ENCODE peak calls at places on chromosomes 11 and 22, in eight cellular contexts. One of them, this sample, is unnamed.

GRCh38 chr11:44096360-44097188 is 1.1 kb downstream of the EXT2 start:
- DNase-seq in Peyer's patch: no peak
- DNase-seq in retinal pigment epithelial cell: no peak
- DNase-seq in GM12865: no peak
- DNase-seq in fibroblast of villous mesenchyme: peak; percentile 20
- DNase-seq in coronary artery: no peak
- DNase-seq in heart right ventricle: no peak
- DNase-seq in astrocyte of the spinal cord: peak; percentile 9
- DNase-seq in this sample: peak; percentile 41

GRCh38 chr22:24996420-24996952 is 44.0 kb downstream of the KIAA1671 start:
- DNase-seq in Peyer's patch: no peak
- DNase-seq in retinal pigment epithelial cell: peak; percentile 41
- DNase-seq in GM12865: no peak
- DNase-seq in fibroblast of villous mesenchyme: peak; percentile 58
- DNase-seq in coronary artery: no peak
- DNase-seq in heart right ventricle: no peak
- DNase-seq in astrocyte of the spinal cord: peak; percentile 53
- DNase-seq in this sample: peak; percentile 23

GRCh38 chr22:20117656-20118571 is 888 bp upstream of the TRMT2A start:
- DNase-seq in Peyer's patch: no peak
- DNase-seq in retinal pigment epithelial cell: no peak
- DNase-seq in GM12865: peak; percentile 61
- DNase-seq in fibroblast of villous mesenchyme: peak; percentile 31
- DNase-seq in coronary artery: no peak
- DNase-seq in heart right ventricle: peak; percentile 27
- DNase-seq in astrocyte of the spinal cord: no peak
- DNase-seq in this sample: peak; percentile 30

GRCh38 chr11:120881591-120881990 is 142.3 kb upstream of the TBCEL start:
- DNase-seq in Peyer's patch: no peak
- DNase-seq in retinal pigment epithelial cell: no peak
- DNase-seq in GM12865: no peak
- DNase-seq in fibroblast of villous mesenchyme: no peak
- DNase-seq in coronary artery: no peak
- DNase-seq in heart right ventricle: no peak
- DNase-seq in astrocyte of the spinal cord: no peak
- DNase-seq in this sample: no peak

GRCh38 chr11:76759092-76759491 is 24.1 kb upstream of the TSKU start:
- DNase-seq in Peyer's patch: no peak
- DNase-seq in retinal pigment epithelial cell: no peak
- DNase-seq in GM12865: no peak
- DNase-seq in fibroblast of villous mesenchyme: no peak
- DNase-seq in coronary artery: no peak
- DNase-seq in heart right ventricle: no peak
- DNase-seq in astrocyte of the spinal cord: no peak
- DNase-seq in this sample: no peak

GRCh38 chr11:75557649-75558494 is 4.2 kb upstream of the SERPINH1 start:
- DNase-seq in Peyer's patch: no peak
- DNase-seq in retinal pigment epithelial cell: peak; percentile 79
- DNase-seq in GM12865: no peak
- DNase-seq in fibroblast of villous mesenchyme: peak; percentile 97
- DNase-seq in coronary artery: peak; percentile 88
- DNase-seq in heart right ventricle: peak; percentile 39
- DNase-seq in astrocyte of the spinal cord: peak; percentile 88
- DNase-seq in this sample: peak; percentile 92

GRCh38 chr22:37163618-37164534 is 14.2 kb upstream of the IL2RB start:
- DNase-seq in Peyer's patch: no peak
- DNase-seq in retinal pigment epithelial cell: no peak
- DNase-seq in GM12865: peak; percentile 96
- DNase-seq in fibroblast of villous mesenchyme: no peak
- DNase-seq in coronary artery: no peak
- DNase-seq in heart right ventricle: no peak
- DNase-seq in astrocyte of the spinal cord: no peak
- DNase-seq in this sample: no peak

GRCh38 chr11:95459268-95460040 is 228.5 kb upstream of the SESN3 start:
- DNase-seq in Peyer's patch: no peak
- DNase-seq in retinal pigment epithelial cell: peak; percentile 88
- DNase-seq in GM12865: no peak
- DNase-seq in fibroblast of villous mesenchyme: no peak
- DNase-seq in coronary artery: no peak
- DNase-seq in heart right ventricle: no peak
- DNase-seq in astrocyte of the spinal cord: no peak
- DNase-seq in this sample: peak; percentile 51

GRCh38 chr11:70625921-70626518 is 227.7 kb downstream of the CTTN start:
- DNase-seq in Peyer's patch: no peak
- DNase-seq in retinal pigment epithelial cell: no peak
- DNase-seq in GM12865: no peak
- DNase-seq in fibroblast of villous mesenchyme: no peak
- DNase-seq in coronary artery: no peak
- DNase-seq in heart right ventricle: no peak
- DNase-seq in astrocyte of the spinal cord: no peak
- DNase-seq in this sample: no peak

GRCh38 chr11:61335355-61335710 is 2.3 kb downstream of the TKFC start:
- DNase-seq in Peyer's patch: peak; percentile 45
- DNase-seq in retinal pigment epithelial cell: no peak
- DNase-seq in GM12865: no peak
- DNase-seq in fibroblast of villous mesenchyme: no peak
- DNase-seq in coronary artery: no peak
- DNase-seq in heart right ventricle: no peak
- DNase-seq in astrocyte of the spinal cord: no peak
- DNase-seq in this sample: no peak

GRCh38 chr11:69241075-69241740 is 52.7 kb upstream of the MYEOV start:
- DNase-seq in Peyer's patch: no peak
- DNase-seq in retinal pigment epithelial cell: no peak
- DNase-seq in GM12865: no peak
- DNase-seq in fibroblast of villous mesenchyme: no peak
- DNase-seq in coronary artery: no peak
- DNase-seq in heart right ventricle: no peak
- DNase-seq in astrocyte of the spinal cord: no peak
- DNase-seq in this sample: no peak

GRCh38 chr22:49848690-49849160 is 4.9 kb upstream of the ZBED4 start:
- DNase-seq in Peyer's patch: no peak
- DNase-seq in retinal pigment epithelial cell: no peak
- DNase-seq in GM12865: no peak
- DNase-seq in fibroblast of villous mesenchyme: no peak
- DNase-seq in coronary artery: no peak
- DNase-seq in heart right ventricle: no peak
- DNase-seq in astrocyte of the spinal cord: no peak
- DNase-seq in this sample: no peak

GRCh38 chr22:49845666-49846459 is 7.8 kb upstream of the ZBED4 start:
- DNase-seq in Peyer's patch: peak; percentile 35
- DNase-seq in retinal pigment epithelial cell: no peak
- DNase-seq in GM12865: no peak
- DNase-seq in fibroblast of villous mesenchyme: no peak
- DNase-seq in coronary artery: no peak
- DNase-seq in heart right ventricle: no peak
- DNase-seq in astrocyte of the spinal cord: no peak
- DNase-seq in this sample: no peak

GRCh38 chr22:49849161-49850020 is 4.3 kb upstream of the ZBED4 start:
- DNase-seq in Peyer's patch: peak; percentile 49
- DNase-seq in retinal pigment epithelial cell: no peak
- DNase-seq in GM12865: no peak
- DNase-seq in fibroblast of villous mesenchyme: no peak
- DNase-seq in coronary artery: no peak
- DNase-seq in heart right ventricle: no peak
- DNase-seq in astrocyte of the spinal cord: no peak
- DNase-seq in this sample: no peak

GRCh38 chr22:49850021-49850911 is 3.4 kb upstream of the ZBED4 start:
- DNase-seq in Peyer's patch: no peak
- DNase-seq in retinal pigment epithelial cell: no peak
- DNase-seq in GM12865: no peak
- DNase-seq in fibroblast of villous mesenchyme: no peak
- DNase-seq in coronary artery: no peak
- DNase-seq in heart right ventricle: no peak
- DNase-seq in astrocyte of the spinal cord: no peak
- DNase-seq in this sample: no peak

DNA sequence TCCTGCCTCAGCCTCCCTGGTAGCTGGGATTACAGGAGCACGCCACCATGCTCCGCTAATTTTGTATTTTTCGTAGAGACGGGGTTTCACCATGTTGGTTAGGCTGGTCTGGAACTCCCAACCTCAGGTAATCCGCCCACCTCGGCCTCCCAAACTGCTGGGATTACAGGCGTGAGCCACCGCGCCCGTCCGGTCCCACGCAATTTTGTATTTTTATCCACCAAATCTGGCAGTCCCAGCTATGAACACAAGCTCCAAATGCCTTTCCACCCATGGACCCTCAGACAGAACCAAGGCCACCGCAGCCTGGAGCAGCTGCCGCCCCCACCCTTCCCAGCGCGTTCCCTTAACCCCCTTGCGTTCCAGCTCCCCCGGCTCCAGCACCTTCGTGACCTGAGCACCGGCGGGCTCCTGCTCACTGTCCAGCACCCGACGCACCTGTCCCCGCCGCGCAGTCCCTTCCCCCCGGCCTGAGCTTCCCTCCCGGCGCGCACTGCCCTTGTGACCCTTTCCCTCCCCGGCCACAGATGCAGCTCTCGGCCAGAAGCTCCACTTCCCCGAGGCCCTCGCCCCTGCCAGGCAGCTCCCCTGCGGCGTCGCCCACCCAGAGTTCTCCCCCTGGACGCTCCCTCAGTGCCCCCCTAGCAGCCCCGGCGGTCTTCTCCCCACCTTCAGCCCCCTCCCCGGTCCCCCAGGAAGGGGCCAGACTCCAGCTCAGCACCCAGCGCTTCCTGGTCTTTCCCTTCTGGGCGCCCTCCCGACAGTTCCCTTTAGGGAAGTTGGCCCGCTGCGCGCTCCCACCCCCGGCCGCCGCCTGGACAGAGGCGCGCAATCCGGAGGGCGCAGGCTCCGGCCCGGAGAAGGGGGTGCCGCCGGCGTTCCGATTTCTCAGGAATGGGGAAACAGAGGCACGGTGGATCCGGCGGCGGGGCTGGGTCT is 5.6 kb upstream of the ZBED4 start:
- DNase-seq in Peyer's patch: peak; percentile 37
- DNase-seq in retinal pigment epithelial cell: no peak
- DNase-seq in GM12865: no peak
- DNase-seq in fibroblast of villous mesenchyme: peak; percentile 13
- DNase-seq in coronary artery: no peak
- DNase-seq in heart right ventricle: no peak
- DNase-seq in astrocyte of the spinal cord: no peak
- DNase-seq in this sample: no peak
- H3K4me3 ChIP-seq in Peyer's patch: peak overlapping the region; percentile 63
- H3K4me3 ChIP-seq in retinal pigment epithelial cell: no peak overlapping the region
- H3K4me3 ChIP-seq in GM12865: no peak overlapping the region
- H3K4me3 ChIP-seq in fibroblast of villous mesenchyme: peak overlapping the region; percentile 41
- H3K4me3 ChIP-seq in coronary artery: peak overlapping the region; percentile 70
- H3K4me3 ChIP-seq in heart right ventricle: peak overlapping the region; percentile 48
- H3K4me3 ChIP-seq in astrocyte of the spinal cord: no peak overlapping the region
- H3K4me3 ChIP-seq in this sample: no peak overlapping the region

GRCh38 chr11:116913000-116913399 is 75.6 kb upstream of the APOA1 start:
- DNase-seq in Peyer's patch: no peak
- DNase-seq in retinal pigment epithelial cell: peak; percentile 26
- DNase-seq in GM12865: no peak
- DNase-seq in fibroblast of villous mesenchyme: peak; percentile 54
- DNase-seq in coronary artery: no peak
- DNase-seq in heart right ventricle: no peak
- DNase-seq in astrocyte of the spinal cord: peak; percentile 68
- DNase-seq in this sample: peak; percentile 90

GRCh38 chr11:116909245-116909644 is 71.8 kb upstream of the APOA1 start:
- DNase-seq in Peyer's patch: no peak
- DNase-seq in retinal pigment epithelial cell: no peak
- DNase-seq in GM12865: no peak
- DNase-seq in fibroblast of villous mesenchyme: no peak
- DNase-seq in coronary artery: no peak
- DNase-seq in heart right ventricle: no peak
- DNase-seq in astrocyte of the spinal cord: no peak
- DNase-seq in this sample: no peak

GRCh38 chr11:116910847-116911246 is 73.4 kb upstream of the APOA1 start:
- DNase-seq in Peyer's patch: no peak
- DNase-seq in retinal pigment epithelial cell: no peak
- DNase-seq in GM12865: no peak
- DNase-seq in fibroblast of villous mesenchyme: no peak
- DNase-seq in coronary artery: no peak
- DNase-seq in heart right ventricle: no peak
- DNase-seq in astrocyte of the spinal cord: no peak
- DNase-seq in this sample: no peak

GRCh38 chr11:116910378-116910777 is 73.0 kb upstream of the APOA1 start:
- DNase-seq in Peyer's patch: no peak
- DNase-seq in retinal pigment epithelial cell: no peak
- DNase-seq in GM12865: no peak
- DNase-seq in fibroblast of villous mesenchyme: peak; percentile 54
- DNase-seq in coronary artery: no peak
- DNase-seq in heart right ventricle: no peak
- DNase-seq in astrocyte of the spinal cord: no peak
- DNase-seq in this sample: peak; percentile 49

DNA sequence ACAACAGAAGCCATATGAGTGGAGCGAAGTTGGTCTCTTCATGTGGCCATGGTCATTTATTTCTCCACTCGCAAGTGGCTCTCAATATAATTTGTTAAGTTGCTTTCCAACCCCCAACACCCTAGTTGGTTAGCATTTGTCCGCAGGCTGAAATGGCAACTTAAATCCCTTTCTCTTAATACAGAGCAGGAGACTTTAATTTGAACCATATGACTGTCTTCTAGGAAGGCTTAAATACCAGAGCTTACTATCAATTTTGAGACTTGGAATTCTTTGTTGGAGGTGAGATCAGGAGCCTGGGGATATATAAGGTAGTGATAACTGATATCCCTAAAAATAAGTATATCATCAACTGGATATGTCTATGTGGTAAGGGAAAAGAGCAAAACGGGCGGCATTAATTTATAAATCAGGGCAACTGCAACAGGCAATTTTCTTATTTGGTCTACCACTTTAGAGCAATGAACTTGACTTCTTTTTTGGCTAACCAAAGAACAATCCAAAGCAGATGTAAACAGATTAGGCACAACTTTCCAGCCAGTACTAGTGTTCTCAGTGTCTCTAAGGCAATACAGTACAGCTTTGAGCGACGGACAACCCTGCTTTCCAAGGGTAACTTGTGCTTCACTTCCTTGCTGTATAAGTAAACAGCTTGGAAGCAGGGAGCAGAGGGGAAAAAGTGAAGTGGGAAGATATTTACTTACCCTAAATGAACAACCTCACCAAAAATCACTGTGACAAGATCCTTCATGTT is 74.7 kb upstream of the APOA1 start:
- DNase-seq in Peyer's patch: no peak
- DNase-seq in retinal pigment epithelial cell: no peak
- DNase-seq in GM12865: no peak
- DNase-seq in fibroblast of villous mesenchyme: no peak
- DNase-seq in coronary artery: no peak
- DNase-seq in heart right ventricle: no peak
- DNase-seq in astrocyte of the spinal cord: no peak
- DNase-seq in this sample: peak; percentile 19
- TF ChIP-seq CTCF in Peyer's patch: no peak
- TF ChIP-seq CTCF in retinal pigment epithelial cell: no peak
- TF ChIP-seq CTCF in GM12865: no peak
- TF ChIP-seq CTCF in fibroblast of villous mesenchyme: no peak
- TF ChIP-seq CTCF in coronary artery: no peak
- TF ChIP-seq CTCF in heart right ventricle: no peak
- TF ChIP-seq CTCF in astrocyte of the spinal cord: no peak
- TF ChIP-seq CTCF in this sample: no peak

GRCh38 chr11:1841511-1842148 is 2.8 kb downstream of the TNNI2 start:
- DNase-seq in Peyer's patch: peak; percentile 48
- DNase-seq in retinal pigment epithelial cell: no peak
- DNase-seq in GM12865: no peak
- DNase-seq in fibroblast of villous mesenchyme: no peak
- DNase-seq in coronary artery: no peak
- DNase-seq in heart right ventricle: peak; percentile 10
- DNase-seq in astrocyte of the spinal cord: no peak
- DNase-seq in this sample: no peak
- H3K4me3 ChIP-seq in Peyer's patch: no peak overlapping the region
- H3K4me3 ChIP-seq in retinal pigment epithelial cell: no peak overlapping the region
- H3K4me3 ChIP-seq in GM12865: no peak overlapping the region
- H3K4me3 ChIP-seq in fibroblast of villous mesenchyme: no peak overlapping the region
- H3K4me3 ChIP-seq in coronary artery: no peak overlapping the region
- H3K4me3 ChIP-seq in heart right ventricle: no peak overlapping the region
- H3K4me3 ChIP-seq in astrocyte of the spinal cord: no peak overlapping the region
- H3K4me3 ChIP-seq in this sample: no peak overlapping the region

GRCh38 chr11:127157225-127157624 is 156.7 kb upstream of the KIRREL3 start:
- DNase-seq in Peyer's patch: no peak
- DNase-seq in retinal pigment epithelial cell: no peak
- DNase-seq in GM12865: peak; percentile 2
- DNase-seq in fibroblast of villous mesenchyme: no peak
- DNase-seq in coronary artery: no peak
- DNase-seq in heart right ventricle: no peak
- DNase-seq in astrocyte of the spinal cord: no peak
- DNase-seq in this sample: no peak
- TF ChIP-seq CTCF in Peyer's patch: no peak
- TF ChIP-seq CTCF in retinal pigment epithelial cell: no peak
- TF ChIP-seq CTCF in GM12865: no peak
- TF ChIP-seq CTCF in fibroblast of villous mesenchyme: no peak
- TF ChIP-seq CTCF in coronary artery: no peak
- TF ChIP-seq CTCF in heart right ventricle: no peak
- TF ChIP-seq CTCF in astrocyte of the spinal cord: no peak
- TF ChIP-seq CTCF in this sample: no peak

This sample was measured in fibroblast of mammary gland.